ENCODE peak calls at places on chromosomes 2 and 18, in seven cellular contexts. X is coronary artery, Y is A549, E is tibial nerve, T is pancreas, I is adrenal gland, S is upper lobe of right lung. D is an unnamed sample.

GRCh38 chr2:27077231-27077630 is 1.2 kb upstream of the EMILIN1 start:
- DNase-seq in X (no peak), Y (no peak), E (no peak), T (no peak), I (no peak), S (no peak), D (no peak)

GRCh38 chr2:132605236-132606180 is 64.5 kb downstream of the LYPD1 start:
- DNase-seq in X (no peak), Y (no peak), E (no peak), T (no peak), I (no peak), S (no peak), D (no peak)

GRCh38 chr2:158967731-158968395 is 577 bp upstream of the TANC1 start:
- DNase-seq in X (peak), Y (peak), E (peak), T (peak), I (peak), S (peak), D (peak)

GRCh38 chr2:27756544-27757498 is 14.7 kb upstream of the MRPL33 start:
- DNase-seq in X (no peak), Y (no peak), E (peak), T (no peak), I (peak), S (no peak), D (no peak)

GRCh38 chr2:233901884-233902283 is 15.3 kb upstream of the TRPM8 start:
- DNase-seq in X (no peak), Y (no peak), E (no peak), T (no peak), I (no peak), S (no peak), D (peak)

GRCh38 chr2:75729861-75730260 is 19.1 kb upstream of the GCFC2 start:
- DNase-seq in X (no peak), Y (peak), E (no peak), T (no peak), I (no peak), S (no peak), D (no peak)

GRCh38 chr18:62741118-62741566 is 25.8 kb downstream of the PHLPP1 start:
- DNase-seq in X (no peak), Y (peak), E (peak), T (no peak), I (peak), S (no peak), D (peak)

GRCh38 chr18:12837747-12838146 is 46.3 kb downstream of the PTPN2 start:
- DNase-seq in X (no peak), Y (peak), E (no peak), T (no peak), I (no peak), S (no peak), D (no peak)

GRCh38 chr18:46411862-46412690 is 244.9 kb downstream of the LOXHD1 start:
- DNase-seq in X (no peak), Y (no peak), E (no peak), T (no peak), I (peak), S (no peak), D (peak)

GRCh38 chr2:218216336-218216673 is 684 bp upstream of the ARPC2 start:
- DNase-seq in X (no peak), Y (no peak), E (no peak), T (peak), I (peak), S (no peak), D (no peak)

GRCh38 chr2:214019229-214019972 is 391.5 kb upstream of the VWC2L start:
- DNase-seq in X (no peak), Y (peak), E (peak), T (no peak), I (peak), S (no peak), D (no peak)

GRCh38 chr18:62950246-62950645 is 234.9 kb downstream of the PHLPP1 start:
- DNase-seq in X (no peak), Y (no peak), E (no peak), T (no peak), I (no peak), S (no peak), D (no peak)

GRCh38 chr18:50527636-50528307 is 32.1 kb upstream of the MAPK4 start:
- DNase-seq in X (no peak), Y (no peak), E (no peak), T (no peak), I (no peak), S (no peak), D (no peak)

GRCh38 chr2:44731505-44731904 is 210.0 kb upstream of the SIX3 start:
- DNase-seq in X (no peak), Y (no peak), E (no peak), T (no peak), I (no peak), S (no peak), D (no peak)

DNA sequence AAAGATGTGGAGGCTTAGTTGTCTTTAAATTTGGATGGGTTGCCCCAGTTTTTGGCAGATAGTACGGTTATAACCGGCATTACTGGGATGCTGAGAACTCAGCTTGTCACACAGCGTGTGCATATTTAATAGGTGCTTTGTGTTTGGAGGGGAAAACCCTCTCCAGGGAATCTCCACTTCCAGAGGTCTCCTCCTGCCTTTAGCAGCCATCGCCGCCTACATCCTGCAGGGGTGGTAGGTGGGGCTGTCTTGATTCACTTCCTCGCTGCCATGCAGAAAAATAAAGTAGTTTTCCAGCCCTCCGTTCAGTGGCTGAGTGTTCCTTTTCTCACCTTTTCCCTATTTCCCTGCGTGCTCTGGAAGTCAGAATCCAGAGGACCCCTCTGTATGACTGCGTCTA is 76.4 kb downstream of the ITGB1BP1 start:
- DNase-seq in X (no peak), Y (no peak), E (no peak), T (no peak), I (no peak), S (no peak), D (no peak)
- H3K27ac ChIP-seq in X (peak), Y (no peak), E (peak), T (peak), I (no peak), S (peak), D (no peak)

GRCh38 chr2:60821133-60821469 is 60.3 kb upstream of the REL start:
- DNase-seq in X (no peak), Y (no peak), E (no peak), T (no peak), I (no peak), S (no peak), D (no peak)

GRCh38 chr2:60820416-60821132 is 60.8 kb upstream of the REL start:
- DNase-seq in X (peak), Y (no peak), E (no peak), T (no peak), I (no peak), S (no peak), D (no peak)

GRCh38 chr2:60819155-60819862 is 62.1 kb upstream of the REL start:
- DNase-seq in X (peak), Y (no peak), E (no peak), T (no peak), I (no peak), S (no peak), D (no peak)

GRCh38 chr2:60819936-60820335 is 61.4 kb upstream of the REL start:
- DNase-seq in X (peak), Y (no peak), E (no peak), T (no peak), I (no peak), S (no peak), D (no peak)

DNA sequence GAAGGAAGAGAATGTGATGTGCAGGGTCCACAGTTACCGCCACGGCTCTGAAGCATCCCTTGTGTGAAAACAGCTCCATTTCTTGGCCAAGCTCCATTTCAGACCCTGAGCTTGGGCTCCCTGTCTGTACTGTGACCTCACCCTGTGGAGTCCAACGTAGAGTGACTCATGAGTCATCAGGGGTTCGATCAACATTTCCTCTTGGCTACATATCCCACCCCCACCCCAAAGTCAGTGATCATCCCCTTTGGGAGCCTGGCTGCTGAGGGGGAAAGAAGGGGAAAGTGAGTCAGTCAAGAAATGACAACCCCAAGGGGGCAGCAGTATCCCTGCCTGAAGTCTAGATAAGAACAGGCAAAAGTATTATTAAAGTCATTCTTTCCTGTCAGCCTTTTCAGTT is 62.2 kb downstream of the PAPOLG start:
- DNase-seq in X (peak), Y (peak), E (no peak), T (no peak), I (no peak), S (no peak), D (no peak)
- TF ChIP-seq CTCF in X (no peak), Y (peak), E (no peak), T (no peak), I (peak), S (peak), D (peak)

GRCh38 chr2:64268330-64268729 is 124.1 kb upstream of the PELI1 start:
- DNase-seq in X (no peak), Y (no peak), E (no peak), T (no peak), I (no peak), S (no peak), D (no peak)
- H3K27ac ChIP-seq in X (no peak), Y (no peak), E (no peak), T (no peak), I (no peak), S (no peak), D (no peak)

DNA sequence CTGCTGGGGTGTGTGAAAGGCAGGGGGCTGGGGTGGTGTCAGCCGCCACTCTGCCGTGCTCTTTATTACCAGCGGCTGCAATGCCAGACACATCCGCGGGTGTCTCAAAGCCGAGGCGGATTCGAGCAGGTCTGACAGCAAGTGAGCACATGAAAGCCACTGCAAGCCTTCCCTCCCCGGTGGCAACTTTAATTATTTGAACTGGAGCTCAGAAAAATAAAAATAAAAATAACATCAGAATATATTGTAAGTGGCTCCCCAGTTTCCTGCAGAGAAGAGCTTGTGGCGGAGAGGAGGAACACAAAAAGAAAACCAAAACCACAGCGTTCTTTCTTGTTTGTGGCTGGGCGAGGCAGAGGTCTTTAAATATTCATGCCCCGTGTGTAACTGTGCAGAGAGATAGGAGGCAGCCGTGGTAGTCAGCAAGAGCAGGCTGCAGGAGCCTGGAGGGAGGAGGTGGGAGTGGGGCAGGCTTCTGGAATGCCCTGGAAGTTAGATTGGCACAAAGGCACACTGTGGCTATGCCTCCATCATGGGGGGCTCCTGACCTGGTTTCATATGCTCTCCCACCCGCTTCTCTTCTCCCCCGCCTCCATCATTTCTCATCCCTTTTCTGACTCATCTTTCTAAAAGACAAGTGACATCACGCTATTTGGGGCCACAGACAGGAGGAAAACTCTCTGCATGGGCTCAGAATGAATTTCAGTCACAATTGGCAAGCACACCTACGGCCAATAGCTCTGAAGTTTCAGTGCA is 199.8 kb downstream of the CLIP4 start:
- DNase-seq in X (no peak), Y (no peak), E (no peak), T (no peak), I (no peak), S (no peak), D (no peak)
- TF ChIP-seq CTCF in X (no peak), Y (no peak), E (no peak), T (no peak), I (no peak), S (peak), D (no peak)

GRCh38 chr18:10138719-10139118 is 224.9 kb downstream of the VAPA start:
- DNase-seq in X (no peak), Y (no peak), E (no peak), T (no peak), I (no peak), S (no peak), D (no peak)

GRCh38 chr18:10140461-10140911 is 226.7 kb downstream of the VAPA start:
- DNase-seq in X (no peak), Y (no peak), E (no peak), T (no peak), I (no peak), S (no peak), D (no peak)

GRCh38 chr18:10140928-10141327 is 227.1 kb downstream of the VAPA start:
- DNase-seq in X (no peak), Y (peak), E (no peak), T (no peak), I (no peak), S (no peak), D (no peak)

GRCh38 chr18:10141559-10141958 is 227.7 kb downstream of the VAPA start:
- DNase-seq in X (no peak), Y (peak), E (no peak), T (no peak), I (no peak), S (no peak), D (no peak)

DNA sequence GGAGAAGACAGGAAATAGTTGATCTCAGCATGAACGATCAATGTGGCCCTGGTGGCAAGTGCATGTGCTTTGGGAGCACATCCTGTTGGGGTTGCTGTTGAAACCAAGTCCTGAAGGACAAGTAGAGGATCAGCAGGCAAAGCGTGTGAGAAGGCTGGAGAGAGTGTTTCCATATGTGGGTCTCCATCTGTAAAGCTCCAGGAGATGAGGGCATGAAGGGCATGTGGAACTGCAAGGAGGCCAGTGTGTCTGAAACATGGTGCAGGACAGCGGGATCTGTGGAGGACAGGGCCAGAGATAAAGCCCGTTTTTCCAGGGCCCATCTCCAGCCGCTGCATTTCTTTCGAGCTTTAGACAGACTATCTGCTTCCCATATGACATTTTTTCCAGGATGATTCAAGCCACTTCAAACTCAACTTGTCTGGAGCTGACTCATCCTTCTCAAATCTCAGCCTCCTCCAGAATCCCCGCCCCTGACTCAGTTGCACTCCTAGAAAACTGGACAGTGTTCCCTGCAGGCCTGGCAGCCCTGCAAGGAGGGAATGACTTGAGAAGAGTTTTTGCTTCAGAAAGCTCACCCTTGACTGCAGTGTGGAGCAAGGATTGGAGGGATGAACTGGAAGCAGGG is 226.1 kb downstream of the VAPA start:
- DNase-seq in X (no peak), Y (peak), E (no peak), T (no peak), I (no peak), S (no peak), D (no peak)
- H3K27ac ChIP-seq in X (no peak), Y (peak), E (no peak), T (peak), I (no peak), S (no peak), D (no peak)

DNA sequence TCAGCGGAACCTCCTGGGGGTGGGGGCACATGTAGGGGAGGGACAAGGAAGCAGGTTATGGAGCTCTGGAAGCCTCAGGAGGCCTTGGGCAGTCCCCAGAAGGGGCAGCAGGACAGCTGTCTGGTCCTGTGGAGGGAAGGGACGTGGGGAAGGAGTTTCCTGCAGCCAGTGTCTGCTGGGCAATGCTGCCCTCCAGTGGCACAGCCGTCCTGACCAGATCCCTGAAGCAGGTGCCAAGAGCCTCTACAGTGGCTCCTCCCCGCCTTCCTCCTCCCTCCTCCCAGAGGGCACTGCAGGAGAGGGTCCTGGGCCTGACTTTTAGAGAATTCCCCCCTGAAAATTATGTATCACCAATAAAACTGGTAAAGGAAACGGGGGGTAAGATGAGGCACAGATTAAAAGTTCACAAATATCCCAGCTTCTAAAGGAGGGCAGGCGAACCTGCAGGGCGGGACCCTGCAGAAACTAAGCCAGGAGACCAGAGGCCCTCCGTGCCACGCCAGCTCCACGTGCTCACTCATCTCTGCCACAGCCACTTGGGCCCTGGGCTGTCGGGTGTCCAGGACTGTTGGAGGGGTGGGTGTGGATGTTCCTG is 258.5 kb downstream of the TWIST2 start:
- DNase-seq in X (no peak), Y (peak), E (peak), T (no peak), I (peak), S (no peak), D (peak)
- TF ChIP-seq CTCF in X (no peak), Y (peak), E (peak), T (no peak), I (peak), S (peak), D (peak)

GRCh38 chr18:326846-327245 is 59.0 kb upstream of the THOC1 start:
- DNase-seq in X (no peak), Y (no peak), E (no peak), T (no peak), I (no peak), S (no peak), D (no peak)

GRCh38 chr18:319745-320144 is 51.9 kb upstream of the THOC1 start:
- DNase-seq in X (no peak), Y (no peak), E (no peak), T (no peak), I (no peak), S (no peak), D (no peak)

GRCh38 chr18:321839-322467 is 54.1 kb upstream of the THOC1 start:
- DNase-seq in X (no peak), Y (no peak), E (no peak), T (no peak), I (no peak), S (no peak), D (no peak)

GRCh38 chr18:318791-319291 is 51.0 kb upstream of the THOC1 start:
- DNase-seq in X (no peak), Y (no peak), E (no peak), T (no peak), I (no peak), S (no peak), D (no peak)

DNA sequence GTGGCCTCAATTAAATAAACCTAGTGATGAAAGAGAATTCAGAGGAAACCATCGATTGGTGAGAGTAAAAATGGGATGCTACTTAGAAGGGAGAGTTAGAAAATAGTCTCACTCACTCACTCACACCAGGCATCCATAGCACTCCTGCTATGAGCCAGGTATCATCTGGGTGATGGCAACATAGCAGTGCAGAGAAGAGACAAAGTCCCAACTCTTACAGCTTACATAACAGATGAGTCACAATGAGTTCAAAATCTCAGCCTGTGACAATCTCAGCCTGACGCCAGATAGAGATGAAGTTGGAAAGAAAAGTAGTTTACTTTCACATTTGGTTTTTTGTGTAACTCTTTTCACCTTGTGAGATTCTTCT is 55.4 kb upstream of the THOC1 start:
- DNase-seq in X (no peak), Y (peak), E (no peak), T (no peak), I (no peak), S (no peak), D (no peak)
- H3K27ac ChIP-seq in X (no peak), Y (no peak), E (no peak), T (no peak), I (no peak), S (no peak), D (no peak)

D was measured in WERI-Rb-1.